ENCODE peak calls at places on chromosomes 7 and 10, in five cellular contexts. One of them, this sample, is unnamed.

GRCh38 chr7:496528-497295 is 22.9 kb downstream of the PDGFA start:
- DNase-seq in GM23248: no peak
- DNase-seq in A549: no peak
- DNase-seq in MM.1S: no peak
- DNase-seq in endothelial cell of umbilical vein: no peak
- DNase-seq in this sample: no peak

GRCh38 chr7:42691030-42691639 is 220.7 kb downstream of the C7orf25 start:
- DNase-seq in GM23248: peak
- DNase-seq in MM.1S: peak
- DNase-seq in endothelial cell of umbilical vein: peak
- DNase-seq in A549: peak
- DNase-seq in this sample: peak

GRCh38 chr7:154212861-154213260 is 160.7 kb downstream of the DPP6 start:
- DNase-seq in endothelial cell of umbilical vein: no peak
- DNase-seq in MM.1S: no peak
- DNase-seq in A549: no peak
- DNase-seq in GM23248: no peak
- DNase-seq in this sample: no peak

GRCh38 chr10:62464308-62464707 is 90.1 kb downstream of the ZNF365 start:
- DNase-seq in GM23248: peak
- DNase-seq in MM.1S: no peak
- DNase-seq in A549: no peak
- DNase-seq in endothelial cell of umbilical vein: no peak
- DNase-seq in this sample: peak

GRCh38 chr10:122044045-122044661 is 55.2 kb downstream of the TACC2 start:
- DNase-seq in endothelial cell of umbilical vein: no peak
- DNase-seq in GM23248: peak
- DNase-seq in MM.1S: no peak
- DNase-seq in A549: no peak
- DNase-seq in this sample: peak

GRCh38 chr7:81503771-81504170 is 266.1 kb downstream of the HGF start:
- DNase-seq in endothelial cell of umbilical vein: no peak
- DNase-seq in A549: no peak
- DNase-seq in MM.1S: no peak
- DNase-seq in GM23248: no peak
- DNase-seq in this sample: no peak

GRCh38 chr7:80498481-80499349 is 13.1 kb downstream of the GNAT3 start:
- DNase-seq in A549: no peak
- DNase-seq in MM.1S: no peak
- DNase-seq in GM23248: peak
- DNase-seq in endothelial cell of umbilical vein: peak
- DNase-seq in this sample: peak

GRCh38 chr7:80942261-80943041 is 23.6 kb upstream of the SEMA3C start:
- DNase-seq in endothelial cell of umbilical vein: peak
- DNase-seq in A549: peak
- DNase-seq in MM.1S: peak
- DNase-seq in GM23248: peak
- DNase-seq in this sample: peak

GRCh38 chr7:151448261-151449252 is 8.6 kb upstream of the CRYGN start:
- DNase-seq in endothelial cell of umbilical vein: peak
- DNase-seq in GM23248: peak
- DNase-seq in A549: peak
- DNase-seq in MM.1S: peak
- DNase-seq in this sample: peak

GRCh38 chr10:119251315-119251708 is 43.9 kb downstream of the GRK5 start:
- DNase-seq in GM23248: peak
- DNase-seq in MM.1S: no peak
- DNase-seq in endothelial cell of umbilical vein: peak
- DNase-seq in A549: no peak
- DNase-seq in this sample: peak

GRCh38 chr7:92177362-92177761 is 1.6 kb downstream of the LRRD1 start:
- DNase-seq in MM.1S: no peak
- DNase-seq in endothelial cell of umbilical vein: peak
- DNase-seq in A549: no peak
- DNase-seq in GM23248: peak
- DNase-seq in this sample: peak

GRCh38 chr10:24415455-24416169 is 206.7 kb downstream of the KIAA1217 start:
- DNase-seq in A549: no peak
- DNase-seq in MM.1S: no peak
- DNase-seq in endothelial cell of umbilical vein: no peak
- DNase-seq in GM23248: peak
- DNase-seq in this sample: peak

DNA sequence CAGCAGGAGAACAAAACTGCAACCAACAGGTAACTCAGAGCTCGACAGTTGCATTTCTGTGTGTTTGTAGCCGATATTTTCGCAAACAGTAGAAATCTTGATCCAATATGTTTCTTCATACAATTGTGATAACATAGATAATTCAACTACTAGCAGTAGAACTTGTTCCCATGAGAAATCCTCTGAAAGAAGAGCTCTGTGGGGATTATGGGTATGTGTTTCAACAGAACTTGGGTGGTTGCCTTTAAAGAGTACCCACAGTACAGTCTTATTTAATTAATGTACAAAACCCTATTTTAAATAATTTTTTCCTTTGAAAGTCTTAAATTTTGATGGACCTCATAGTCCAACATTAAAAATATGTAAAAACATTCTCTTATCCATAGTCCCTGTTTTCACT is 266.1 kb downstream of the PARD3 start:
- DNase-seq in endothelial cell of umbilical vein: no peak
- DNase-seq in GM23248: no peak
- DNase-seq in A549: no peak
- DNase-seq in MM.1S: no peak
- DNase-seq in this sample: peak
- H3K4me3 ChIP-seq in endothelial cell of umbilical vein: no peak
- H3K4me3 ChIP-seq in GM23248: no peak
- H3K4me3 ChIP-seq in A549: no peak
- H3K4me3 ChIP-seq in MM.1S: no peak
- H3K4me3 ChIP-seq in this sample: no peak

GRCh38 chr7:46160861-46161260 is 239.8 kb upstream of the IGFBP3 start:
- DNase-seq in GM23248: no peak
- DNase-seq in endothelial cell of umbilical vein: no peak
- DNase-seq in MM.1S: no peak
- DNase-seq in A549: no peak
- DNase-seq in this sample: no peak
- H3K4me2 ChIP-seq in GM23248: no peak
- H3K4me2 ChIP-seq in endothelial cell of umbilical vein: no peak
- H3K4me2 ChIP-seq in MM.1S: no peak
- H3K4me2 ChIP-seq in A549: no peak
- H3K4me2 ChIP-seq in this sample: no peak

GRCh38 chr7:157309990-157310668 is 26.7 kb upstream of the DNAJB6 start:
- DNase-seq in MM.1S: no peak
- DNase-seq in endothelial cell of umbilical vein: peak
- DNase-seq in GM23248: peak
- DNase-seq in A549: peak
- DNase-seq in this sample: peak
- H3K4me3 ChIP-seq in MM.1S: no peak
- H3K4me3 ChIP-seq in endothelial cell of umbilical vein: no peak
- H3K4me3 ChIP-seq in GM23248: peak
- H3K4me3 ChIP-seq in A549: no peak
- H3K4me3 ChIP-seq in this sample: no peak

DNA sequence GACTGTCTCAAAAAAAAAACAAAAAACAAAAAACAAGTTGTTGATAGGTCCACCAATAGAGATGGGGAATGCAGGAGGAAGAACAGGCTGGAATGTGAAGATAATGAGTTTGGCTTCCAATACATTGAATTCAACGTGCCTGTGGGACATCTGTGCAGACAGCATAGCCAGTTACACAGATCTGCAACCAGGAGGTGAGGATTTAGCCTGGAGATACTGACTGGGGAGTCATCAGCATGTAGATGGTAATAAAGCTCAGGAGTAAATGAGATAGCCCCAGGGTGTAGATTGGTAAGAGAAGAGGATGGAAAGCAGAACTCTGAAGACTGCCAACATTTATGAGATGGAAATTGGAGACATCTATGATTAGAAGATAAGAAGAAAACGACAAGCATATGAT is 4.8 kb upstream of the TRIM8 start:
- DNase-seq in MM.1S: no peak
- DNase-seq in GM23248: no peak
- DNase-seq in endothelial cell of umbilical vein: no peak
- DNase-seq in A549: no peak
- DNase-seq in this sample: no peak
- H3K4me2 ChIP-seq in MM.1S: no peak
- H3K4me2 ChIP-seq in GM23248: no peak
- H3K4me2 ChIP-seq in endothelial cell of umbilical vein: no peak
- H3K4me2 ChIP-seq in A549: no peak
- H3K4me2 ChIP-seq in this sample: no peak

DNA sequence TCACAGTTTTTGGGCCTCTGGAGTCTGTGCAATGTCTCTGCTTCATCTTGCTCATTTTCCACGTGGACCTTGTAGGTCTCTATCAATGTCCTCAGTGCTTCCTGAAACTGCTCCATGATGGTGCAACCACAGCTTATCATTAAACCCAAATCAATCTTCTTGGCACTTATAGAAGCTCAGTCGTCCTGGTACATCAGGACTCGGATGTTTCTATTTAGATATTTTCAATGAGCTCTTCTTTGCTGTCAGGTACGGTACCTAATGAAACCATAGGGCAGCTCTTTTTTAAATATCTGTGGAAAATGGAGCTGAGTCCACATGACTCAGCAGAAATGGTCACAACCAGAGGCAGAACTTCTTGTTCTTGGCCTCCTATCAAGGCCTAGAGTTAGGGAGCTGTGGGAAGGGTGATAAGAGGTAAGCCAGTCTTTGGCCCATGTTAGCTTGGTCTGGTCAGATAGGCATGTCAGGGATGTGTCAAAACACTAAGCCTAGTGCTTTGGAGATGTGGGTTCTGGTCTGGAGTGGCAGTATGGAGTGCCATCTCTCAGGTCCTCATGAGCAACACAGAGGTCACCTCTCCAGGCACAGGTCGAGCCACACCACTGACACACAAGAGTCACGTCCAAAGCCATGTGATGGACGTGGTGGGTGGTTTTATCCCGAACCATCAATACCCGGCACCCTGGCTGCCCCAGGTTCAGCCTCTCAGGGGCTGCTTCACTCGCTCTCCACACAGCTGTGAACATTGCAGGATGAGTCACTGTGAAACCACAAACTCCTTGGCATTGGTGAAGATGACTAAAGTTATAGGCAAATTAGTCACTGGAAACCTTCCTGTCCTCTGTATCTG is 87.0 kb downstream of the TBXAS1 start:
- DNase-seq in endothelial cell of umbilical vein: peak
- DNase-seq in MM.1S: peak
- DNase-seq in A549: peak
- DNase-seq in GM23248: peak
- DNase-seq in this sample: peak
- H3K4me3 ChIP-seq in endothelial cell of umbilical vein: no peak
- H3K4me3 ChIP-seq in MM.1S: peak
- H3K4me3 ChIP-seq in A549: no peak
- H3K4me3 ChIP-seq in GM23248: no peak
- H3K4me3 ChIP-seq in this sample: no peak

DNA sequence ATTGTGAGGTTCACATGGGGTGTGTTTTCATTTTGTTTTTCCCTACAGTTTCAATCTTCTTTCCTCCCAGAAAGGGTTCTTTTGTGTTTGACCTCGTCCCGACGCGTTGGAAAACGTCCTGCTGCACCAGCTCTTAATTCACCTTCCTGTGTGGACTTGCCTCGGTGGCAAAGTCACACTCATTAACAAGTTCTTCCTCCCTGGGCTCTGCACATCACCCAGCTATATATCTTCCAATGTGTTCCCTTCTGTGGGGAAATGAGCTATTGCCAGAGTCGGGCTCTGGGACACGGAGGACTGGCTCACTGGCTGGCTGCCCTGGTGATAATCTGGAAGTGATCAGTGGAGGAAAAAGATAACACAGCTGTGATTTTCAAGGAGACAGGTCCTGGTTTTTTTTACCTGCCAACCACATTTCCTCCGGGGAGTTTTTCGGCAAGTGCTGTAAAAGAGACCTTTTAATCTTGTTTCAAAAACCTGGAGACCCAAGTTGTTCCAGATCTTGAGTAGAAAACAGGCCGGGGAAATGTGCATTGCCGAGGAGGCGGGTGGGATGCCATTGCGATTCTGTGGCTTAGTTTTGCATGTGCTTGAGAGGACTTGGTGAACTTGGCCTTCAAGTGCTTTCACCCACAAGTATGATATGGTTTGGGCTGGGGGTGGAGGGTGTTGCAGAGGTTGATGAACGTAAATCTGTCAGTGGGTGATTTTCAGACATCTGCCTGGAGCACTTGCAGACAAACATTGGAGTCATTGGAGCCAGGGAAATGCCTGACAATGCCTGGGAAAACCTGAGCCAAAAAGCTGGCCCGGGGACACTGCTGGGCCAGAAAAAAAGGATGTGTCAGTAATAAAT is 96.5 kb upstream of the CREB5 start:
- DNase-seq in GM23248: peak
- DNase-seq in endothelial cell of umbilical vein: no peak
- DNase-seq in MM.1S: no peak
- DNase-seq in A549: no peak
- DNase-seq in this sample: peak
- H3K4me2 ChIP-seq in GM23248: peak
- H3K4me2 ChIP-seq in endothelial cell of umbilical vein: no peak
- H3K4me2 ChIP-seq in MM.1S: no peak
- H3K4me2 ChIP-seq in A549: no peak
- H3K4me2 ChIP-seq in this sample: peak

DNA sequence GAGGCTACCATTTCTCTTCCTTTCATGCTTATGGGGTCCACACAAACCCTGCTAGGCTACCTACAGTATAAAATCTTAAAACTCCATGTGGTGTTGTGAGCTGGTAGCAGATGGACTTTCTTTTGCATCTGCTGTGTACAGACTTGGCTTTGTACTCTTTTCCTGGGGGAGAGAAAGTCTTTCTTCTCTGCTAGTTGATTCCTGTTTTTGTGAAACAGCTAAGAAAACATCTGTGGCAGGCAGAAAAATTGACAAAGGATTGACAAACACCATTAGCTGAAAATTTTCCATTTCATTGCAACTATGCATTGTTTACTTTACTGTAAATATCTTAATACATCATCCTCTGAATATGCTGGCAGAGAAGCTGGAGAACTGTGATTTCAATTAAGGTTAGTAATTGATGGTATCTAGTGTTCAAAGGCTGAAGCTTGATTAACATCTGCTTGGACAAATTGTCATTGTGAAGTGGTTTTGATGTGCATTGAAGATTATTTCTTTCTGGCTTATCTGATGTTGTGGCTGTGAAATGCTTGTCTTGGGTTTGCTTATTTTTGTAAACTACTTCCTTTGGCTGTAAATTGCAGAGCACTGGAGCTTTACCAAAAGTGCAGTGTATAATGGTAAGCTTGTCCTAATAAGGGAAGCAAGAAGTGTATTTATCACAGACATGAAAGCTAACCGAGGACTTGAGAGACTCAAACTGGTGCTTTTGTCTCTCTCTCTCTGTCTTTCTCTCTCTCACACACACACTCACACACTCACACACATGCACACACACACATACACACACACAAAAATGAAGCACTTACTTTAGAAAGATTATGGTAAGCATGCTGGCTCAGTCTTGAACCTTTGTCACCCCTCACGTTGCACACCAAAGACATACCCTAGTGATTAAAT is at the start of gene FOXP2:
- DNase-seq in MM.1S: no peak
- DNase-seq in A549: no peak
- DNase-seq in GM23248: peak
- DNase-seq in endothelial cell of umbilical vein: peak
- DNase-seq in this sample: peak
- H3K4me3 ChIP-seq in MM.1S: no peak
- H3K4me3 ChIP-seq in A549: no peak
- H3K4me3 ChIP-seq in GM23248: peak
- H3K4me3 ChIP-seq in endothelial cell of umbilical vein: peak
- H3K4me3 ChIP-seq in this sample: peak

This sample was measured in fibroblast of lung.